ENCODE peak calls at places on chromosomes 7 and 10, in seven cellular contexts. T is effector memory CD4-positive, alpha-beta T cell; Y is right cardiac atrium; M is AG10803; K is T47D; G is stimulated activated CD8-positive, alpha-beta memory T cell treated with anti-CD3 and anti-CD28 coated beads, Interleukin-15, amount 100 ng/mL, for 24 hours; P is IMR-90. R is an unnamed sample.

GRCh38 chr7:111085356-111085755 is 5.6 kb upstream of the LRRN3 start:
- DNase-seq in T (no peak), Y (no peak), M (no peak), K (no peak), G (no peak), P (no peak), R (no peak)

GRCh38 chr10:48411510-48411909 is 105.0 kb downstream of the MAPK8 start:
- DNase-seq in T (no peak), Y (no peak), M (no peak), K (no peak), G (no peak), P (no peak), R (no peak)

GRCh38 chr10:112605063-112605462 is 158.0 kb downstream of the VTI1A start:
- DNase-seq in T (no peak), Y (no peak), M (no peak), K (no peak), G (no peak), P (no peak), R (no peak)

GRCh38 chr10:69479241-69479730 is 28.0 kb downstream of the TSPAN15 start:
- DNase-seq in T (no peak), Y (peak; percentile 70), M (peak; percentile 25), K (no peak), G (no peak), P (no peak), R (no peak)

GRCh38 chr10:99930731-99931550 is 78.8 kb downstream of the DNMBP start:
- DNase-seq in T (no peak), Y (no peak), M (no peak), K (peak; percentile 80), G (no peak), P (peak; percentile 44), R (peak; percentile 73)

GRCh38 chr7:37433166-37433565 is 15.5 kb downstream of the ELMO1 start:
- DNase-seq in T (no peak), Y (no peak), M (no peak), K (peak; percentile 55), G (no peak), P (no peak), R (no peak)

GRCh38 chr7:2863461-2864066 is 19.5 kb upstream of the GNA12 start:
- DNase-seq in T (peak; percentile 46), Y (peak; percentile 92), M (peak; percentile 97), K (peak; percentile 46), G (peak; percentile 26), P (peak; percentile 97), R (peak; percentile 97)

GRCh38 chr10:86357676-86358075 is 8.9 kb downstream of the GRID1 start:
- DNase-seq in T (no peak), Y (no peak), M (no peak), K (no peak), G (no peak), P (no peak), R (no peak)

GRCh38 chr7:4204530-4205165 is 477.4 kb upstream of the FOXK1 start:
- DNase-seq in T (peak; percentile 25), Y (no peak), M (no peak), K (no peak), G (no peak), P (no peak), R (no peak)

R was measured in amniotic epithelial cell.